ENCODE peak calls at places on chromosomes 6 and 20, in ten cellular contexts. One of them, this sample, is unnamed.
A peak's percentile ranks its signal among the peaks of the same experiment; 100 is the strongest.

GRCh38 chr6:53837875-53838806 is 43.3 kb downstream of the LRRC1 start:
- DNase-seq in NCI-H510A: no peak
- DNase-seq in endothelial cell of umbilical vein: peak; percentile 90
- DNase-seq in NCI-H146: peak; percentile 9
- DNase-seq in frontal cortex: no peak
- DNase-seq in NCI-H774: peak; percentile 35
- DNase-seq in NCI-H1436: peak; percentile 7
- DNase-seq in B cell: no peak
- DNase-seq in activated naive CD4-positive, alpha-beta T cell treated with Interleukin-2 at 50 U/mL for 16 hours: no peak
- DNase-seq in HEK293T: no peak
- DNase-seq in this sample: no peak

GRCh38 chr6:106510090-106510970 is 119.0 kb downstream of the RTN4IP1 start:
- DNase-seq in frontal cortex: peak; percentile 37
- DNase-seq in HEK293T: peak; percentile 32
- DNase-seq in NCI-H146: peak; percentile 72
- DNase-seq in NCI-H510A: peak; percentile 29
- DNase-seq in B cell: peak; percentile 76
- DNase-seq in NCI-H1436: peak; percentile 31
- DNase-seq in activated naive CD4-positive, alpha-beta T cell treated with Interleukin-2 at 50 U/mL for 16 hours: peak; percentile 71
- DNase-seq in endothelial cell of umbilical vein: no peak
- DNase-seq in NCI-H774: peak; percentile 68
- DNase-seq in this sample: peak; percentile 92

GRCh38 chr6:95530176-95530799 is 47.0 kb upstream of the MANEA start:
- DNase-seq in NCI-H510A: no peak
- DNase-seq in NCI-H146: no peak
- DNase-seq in frontal cortex: no peak
- DNase-seq in endothelial cell of umbilical vein: no peak
- DNase-seq in activated naive CD4-positive, alpha-beta T cell treated with Interleukin-2 at 50 U/mL for 16 hours: no peak
- DNase-seq in NCI-H774: no peak
- DNase-seq in HEK293T: no peak
- DNase-seq in B cell: no peak
- DNase-seq in NCI-H1436: no peak
- DNase-seq in this sample: no peak

GRCh38 chr20:48912065-48912464 is 9.4 kb upstream of the ARFGEF2 start:
- DNase-seq in NCI-H774: no peak
- DNase-seq in activated naive CD4-positive, alpha-beta T cell treated with Interleukin-2 at 50 U/mL for 16 hours: no peak
- DNase-seq in NCI-H146: no peak
- DNase-seq in frontal cortex: no peak
- DNase-seq in endothelial cell of umbilical vein: no peak
- DNase-seq in B cell: peak; percentile 82
- DNase-seq in NCI-H510A: no peak
- DNase-seq in HEK293T: no peak
- DNase-seq in NCI-H1436: no peak
- DNase-seq in this sample: peak; percentile 54

GRCh38 chr20:62952373-62953166 is at the start of gene SLC17A9:
- DNase-seq in NCI-H146: no peak
- DNase-seq in activated naive CD4-positive, alpha-beta T cell treated with Interleukin-2 at 50 U/mL for 16 hours: peak; percentile 29
- DNase-seq in NCI-H510A: no peak
- DNase-seq in NCI-H1436: no peak
- DNase-seq in NCI-H774: no peak
- DNase-seq in endothelial cell of umbilical vein: peak; percentile 68
- DNase-seq in frontal cortex: peak; percentile 60
- DNase-seq in HEK293T: no peak
- DNase-seq in B cell: peak; percentile 75
- DNase-seq in this sample: no peak

GRCh38 chr6:123288649-123289048 is 292.6 kb downstream of the CLVS2 start:
- DNase-seq in endothelial cell of umbilical vein: no peak
- DNase-seq in activated naive CD4-positive, alpha-beta T cell treated with Interleukin-2 at 50 U/mL for 16 hours: no peak
- DNase-seq in NCI-H146: no peak
- DNase-seq in NCI-H510A: no peak
- DNase-seq in frontal cortex: no peak
- DNase-seq in HEK293T: no peak
- DNase-seq in NCI-H774: no peak
- DNase-seq in B cell: no peak
- DNase-seq in NCI-H1436: no peak
- DNase-seq in this sample: no peak

GRCh38 chr6:3139090-3139903 is 18.0 kb downstream of the TUBB2A start:
- DNase-seq in NCI-H774: peak; percentile 91
- DNase-seq in NCI-H510A: peak; percentile 77
- DNase-seq in NCI-H146: peak; percentile 92
- DNase-seq in HEK293T: no peak
- DNase-seq in activated naive CD4-positive, alpha-beta T cell treated with Interleukin-2 at 50 U/mL for 16 hours: no peak
- DNase-seq in NCI-H1436: peak; percentile 32
- DNase-seq in endothelial cell of umbilical vein: no peak
- DNase-seq in frontal cortex: peak; percentile 40
- DNase-seq in B cell: peak; percentile 69
- DNase-seq in this sample: peak; percentile 69

GRCh38 chr6:110090876-110091275 is 88.6 kb downstream of the WASF1 start:
- DNase-seq in NCI-H146: no peak
- DNase-seq in NCI-H510A: no peak
- DNase-seq in NCI-H774: no peak
- DNase-seq in B cell: no peak
- DNase-seq in activated naive CD4-positive, alpha-beta T cell treated with Interleukin-2 at 50 U/mL for 16 hours: no peak
- DNase-seq in HEK293T: no peak
- DNase-seq in NCI-H1436: no peak
- DNase-seq in frontal cortex: no peak
- DNase-seq in endothelial cell of umbilical vein: no peak
- DNase-seq in this sample: no peak

GRCh38 chr20:32456869-32457421 is 98.8 kb downstream of the ASXL1 start:
- DNase-seq in activated naive CD4-positive, alpha-beta T cell treated with Interleukin-2 at 50 U/mL for 16 hours: no peak
- DNase-seq in frontal cortex: peak; percentile 85
- DNase-seq in NCI-H146: no peak
- DNase-seq in HEK293T: peak; percentile 89
- DNase-seq in B cell: no peak
- DNase-seq in endothelial cell of umbilical vein: no peak
- DNase-seq in NCI-H774: peak; percentile 22
- DNase-seq in NCI-H510A: no peak
- DNase-seq in NCI-H1436: no peak
- DNase-seq in this sample: peak; percentile 66

GRCh38 chr6:31943742-31944141 is 2.2 kb upstream of the CFB start:
- DNase-seq in NCI-H146: no peak
- DNase-seq in B cell: no peak
- DNase-seq in NCI-H774: no peak
- DNase-seq in HEK293T: no peak
- DNase-seq in endothelial cell of umbilical vein: no peak
- DNase-seq in frontal cortex: no peak
- DNase-seq in activated naive CD4-positive, alpha-beta T cell treated with Interleukin-2 at 50 U/mL for 16 hours: no peak
- DNase-seq in NCI-H1436: no peak
- DNase-seq in NCI-H510A: no peak
- DNase-seq in this sample: no peak

GRCh38 chr6:162618463-162619002 is 109.0 kb downstream of the PRKN start:
- DNase-seq in B cell: no peak
- DNase-seq in activated naive CD4-positive, alpha-beta T cell treated with Interleukin-2 at 50 U/mL for 16 hours: no peak
- DNase-seq in endothelial cell of umbilical vein: no peak
- DNase-seq in HEK293T: no peak
- DNase-seq in NCI-H1436: no peak
- DNase-seq in NCI-H774: no peak
- DNase-seq in frontal cortex: no peak
- DNase-seq in NCI-H146: no peak
- DNase-seq in NCI-H510A: no peak
- DNase-seq in this sample: no peak

GRCh38 chr6:120077489-120077888 is 727.9 kb upstream of the MAN1A1 start:
- DNase-seq in NCI-H146: no peak
- DNase-seq in activated naive CD4-positive, alpha-beta T cell treated with Interleukin-2 at 50 U/mL for 16 hours: no peak
- DNase-seq in NCI-H510A: no peak
- DNase-seq in endothelial cell of umbilical vein: no peak
- DNase-seq in NCI-H1436: no peak
- DNase-seq in B cell: no peak
- DNase-seq in HEK293T: peak; percentile 15
- DNase-seq in frontal cortex: no peak
- DNase-seq in NCI-H774: no peak
- DNase-seq in this sample: peak; percentile 29

GRCh38 chr6:38808039-38808438 is 92.9 kb downstream of the DNAH8 start:
- DNase-seq in NCI-H510A: no peak
- DNase-seq in activated naive CD4-positive, alpha-beta T cell treated with Interleukin-2 at 50 U/mL for 16 hours: no peak
- DNase-seq in NCI-H774: no peak
- DNase-seq in NCI-H1436: no peak
- DNase-seq in NCI-H146: no peak
- DNase-seq in B cell: no peak
- DNase-seq in frontal cortex: no peak
- DNase-seq in endothelial cell of umbilical vein: no peak
- DNase-seq in HEK293T: no peak
- DNase-seq in this sample: no peak

GRCh38 chr20:9028419-9028818 is 40.5 kb upstream of the PLCB4 start:
- DNase-seq in NCI-H1436: no peak
- DNase-seq in NCI-H774: no peak
- DNase-seq in activated naive CD4-positive, alpha-beta T cell treated with Interleukin-2 at 50 U/mL for 16 hours: no peak
- DNase-seq in endothelial cell of umbilical vein: no peak
- DNase-seq in B cell: no peak
- DNase-seq in NCI-H510A: no peak
- DNase-seq in frontal cortex: no peak
- DNase-seq in NCI-H146: no peak
- DNase-seq in HEK293T: no peak
- DNase-seq in this sample: no peak

GRCh38 chr6:142838821-142839685 is 105.9 kb downstream of the HIVEP2 start:
- DNase-seq in B cell: no peak
- DNase-seq in NCI-H774: no peak
- DNase-seq in NCI-H1436: no peak
- DNase-seq in frontal cortex: no peak
- DNase-seq in HEK293T: no peak
- DNase-seq in NCI-H146: no peak
- DNase-seq in endothelial cell of umbilical vein: peak; percentile 39
- DNase-seq in NCI-H510A: no peak
- DNase-seq in activated naive CD4-positive, alpha-beta T cell treated with Interleukin-2 at 50 U/mL for 16 hours: no peak
- DNase-seq in this sample: no peak

GRCh38 chr20:62887147-62887859 is 25.7 kb upstream of the TCFL5 start:
- DNase-seq in NCI-H510A: peak; percentile 60
- DNase-seq in NCI-H146: no peak
- DNase-seq in endothelial cell of umbilical vein: peak; percentile 23
- DNase-seq in HEK293T: no peak
- DNase-seq in activated naive CD4-positive, alpha-beta T cell treated with Interleukin-2 at 50 U/mL for 16 hours: peak; percentile 24
- DNase-seq in NCI-H774: peak; percentile 12
- DNase-seq in frontal cortex: no peak
- DNase-seq in NCI-H1436: peak; percentile 30
- DNase-seq in B cell: no peak
- DNase-seq in this sample: no peak

GRCh38 chr20:15643713-15644112 is 929.5 kb downstream of the KIF16B start:
- DNase-seq in NCI-H774: no peak
- DNase-seq in B cell: no peak
- DNase-seq in frontal cortex: no peak
- DNase-seq in HEK293T: peak; percentile 14
- DNase-seq in activated naive CD4-positive, alpha-beta T cell treated with Interleukin-2 at 50 U/mL for 16 hours: no peak
- DNase-seq in NCI-H146: no peak
- DNase-seq in NCI-H510A: no peak
- DNase-seq in NCI-H1436: no peak
- DNase-seq in endothelial cell of umbilical vein: peak; percentile 15
- DNase-seq in this sample: peak; percentile 18

GRCh38 chr20:23164176-23164601 is 78.1 kb upstream of the CD93 start:
- DNase-seq in NCI-H1436: no peak
- DNase-seq in B cell: no peak
- DNase-seq in NCI-H774: no peak
- DNase-seq in NCI-H146: no peak
- DNase-seq in endothelial cell of umbilical vein: no peak
- DNase-seq in HEK293T: no peak
- DNase-seq in frontal cortex: no peak
- DNase-seq in NCI-H510A: no peak
- DNase-seq in activated naive CD4-positive, alpha-beta T cell treated with Interleukin-2 at 50 U/mL for 16 hours: no peak
- DNase-seq in this sample: no peak

GRCh38 chr6:31227143-31227542 is 44.7 kb downstream of the HLA-C start:
- DNase-seq in B cell: no peak
- DNase-seq in NCI-H774: no peak
- DNase-seq in frontal cortex: no peak
- DNase-seq in NCI-H146: no peak
- DNase-seq in NCI-H510A: no peak
- DNase-seq in endothelial cell of umbilical vein: no peak
- DNase-seq in HEK293T: no peak
- DNase-seq in activated naive CD4-positive, alpha-beta T cell treated with Interleukin-2 at 50 U/mL for 16 hours: no peak
- DNase-seq in NCI-H1436: no peak
- DNase-seq in this sample: no peak

GRCh38 chr6:108621117-108621516 is 60.4 kb downstream of the FOXO3 start:
- DNase-seq in B cell: no peak
- DNase-seq in NCI-H510A: no peak
- DNase-seq in HEK293T: no peak
- DNase-seq in activated naive CD4-positive, alpha-beta T cell treated with Interleukin-2 at 50 U/mL for 16 hours: no peak
- DNase-seq in NCI-H146: no peak
- DNase-seq in frontal cortex: peak; percentile 25
- DNase-seq in endothelial cell of umbilical vein: peak; percentile 34
- DNase-seq in NCI-H1436: no peak
- DNase-seq in NCI-H774: no peak
- DNase-seq in this sample: no peak

GRCh38 chr6:47152666-47153065 is 110.5 kb upstream of the ADGRF1 start:
- DNase-seq in activated naive CD4-positive, alpha-beta T cell treated with Interleukin-2 at 50 U/mL for 16 hours: no peak
- DNase-seq in B cell: no peak
- DNase-seq in HEK293T: no peak
- DNase-seq in NCI-H146: no peak
- DNase-seq in frontal cortex: no peak
- DNase-seq in NCI-H1436: no peak
- DNase-seq in NCI-H774: no peak
- DNase-seq in NCI-H510A: no peak
- DNase-seq in endothelial cell of umbilical vein: no peak
- DNase-seq in this sample: no peak

GRCh38 chr6:52390361-52390727 is 28.4 kb downstream of the PAQR8 start:
- DNase-seq in activated naive CD4-positive, alpha-beta T cell treated with Interleukin-2 at 50 U/mL for 16 hours: peak; percentile 53
- DNase-seq in frontal cortex: no peak
- DNase-seq in B cell: peak; percentile 63
- DNase-seq in HEK293T: no peak
- DNase-seq in endothelial cell of umbilical vein: peak; percentile 65
- DNase-seq in NCI-H1436: no peak
- DNase-seq in NCI-H510A: peak; percentile 11
- DNase-seq in NCI-H146: peak; percentile 46
- DNase-seq in NCI-H774: peak; percentile 16
- DNase-seq in this sample: peak; percentile 55

GRCh38 chr6:116087437-116088027 is 13.1 kb upstream of the NT5DC1 start:
- DNase-seq in B cell: no peak
- DNase-seq in frontal cortex: no peak
- DNase-seq in NCI-H146: no peak
- DNase-seq in endothelial cell of umbilical vein: no peak
- DNase-seq in NCI-H1436: no peak
- DNase-seq in NCI-H510A: no peak
- DNase-seq in activated naive CD4-positive, alpha-beta T cell treated with Interleukin-2 at 50 U/mL for 16 hours: no peak
- DNase-seq in HEK293T: no peak
- DNase-seq in NCI-H774: no peak
- DNase-seq in this sample: no peak

GRCh38 chr6:45541934-45542333 is 164.2 kb upstream of the SUPT3H start:
- DNase-seq in NCI-H146: no peak
- DNase-seq in B cell: no peak
- DNase-seq in NCI-H774: no peak
- DNase-seq in activated naive CD4-positive, alpha-beta T cell treated with Interleukin-2 at 50 U/mL for 16 hours: no peak
- DNase-seq in HEK293T: no peak
- DNase-seq in frontal cortex: no peak
- DNase-seq in endothelial cell of umbilical vein: no peak
- DNase-seq in NCI-H510A: no peak
- DNase-seq in NCI-H1436: no peak
- DNase-seq in this sample: no peak

GRCh38 chr6:157034433-157035230 is 257.5 kb downstream of the ARID1B start:
- DNase-seq in HEK293T: peak; percentile 60
- DNase-seq in NCI-H146: peak; percentile 66
- DNase-seq in frontal cortex: peak; percentile 17
- DNase-seq in NCI-H774: peak; percentile 40
- DNase-seq in NCI-H1436: peak; percentile 53
- DNase-seq in endothelial cell of umbilical vein: peak; percentile 65
- DNase-seq in B cell: no peak
- DNase-seq in NCI-H510A: no peak
- DNase-seq in activated naive CD4-positive, alpha-beta T cell treated with Interleukin-2 at 50 U/mL for 16 hours: no peak
- DNase-seq in this sample: peak; percentile 68

GRCh38 chr20:58406422-58407001 is 17.5 kb downstream of the VAPB start:
- DNase-seq in B cell: no peak
- DNase-seq in NCI-H1436: no peak
- DNase-seq in NCI-H146: no peak
- DNase-seq in NCI-H510A: no peak
- DNase-seq in NCI-H774: no peak
- DNase-seq in frontal cortex: no peak
- DNase-seq in activated naive CD4-positive, alpha-beta T cell treated with Interleukin-2 at 50 U/mL for 16 hours: no peak
- DNase-seq in HEK293T: no peak
- DNase-seq in endothelial cell of umbilical vein: peak; percentile 4
- DNase-seq in this sample: no peak

GRCh38 chr6:96450760-96451116 is 70.9 kb upstream of the UFL1 start:
- DNase-seq in activated naive CD4-positive, alpha-beta T cell treated with Interleukin-2 at 50 U/mL for 16 hours: no peak
- DNase-seq in frontal cortex: no peak
- DNase-seq in HEK293T: no peak
- DNase-seq in NCI-H146: no peak
- DNase-seq in NCI-H774: no peak
- DNase-seq in NCI-H510A: no peak
- DNase-seq in B cell: no peak
- DNase-seq in endothelial cell of umbilical vein: no peak
- DNase-seq in NCI-H1436: no peak
- DNase-seq in this sample: no peak

GRCh38 chr6:43628392-43629103 is 516 bp downstream of the GTPBP2 start:
- DNase-seq in NCI-H774: peak; percentile 37
- DNase-seq in NCI-H1436: peak; percentile 44
- DNase-seq in NCI-H510A: peak; percentile 65
- DNase-seq in NCI-H146: peak; percentile 83
- DNase-seq in activated naive CD4-positive, alpha-beta T cell treated with Interleukin-2 at 50 U/mL for 16 hours: peak; percentile 57
- DNase-seq in HEK293T: peak; percentile 51
- DNase-seq in frontal cortex: peak; percentile 29
- DNase-seq in endothelial cell of umbilical vein: peak; percentile 32
- DNase-seq in B cell: peak; percentile 53
- DNase-seq in this sample: peak; percentile 79

This sample was measured in OCI-LY7.